ENCODE peak calls at places on chromosomes 3 and 15, in four cellular contexts. O is H9, X is HCT116, I is IMR-90. Q is an unnamed sample. For H4K20me1 and H3K27me3, the result is how much of the 10 kb centered on the place peaks cover.

GRCh38 chr15:81106560-81106959 is 27.5 kb upstream of the CFAP161 start:
- DNase-seq in I (peak), X (peak), O (peak), Q (peak)

GRCh38 chr3:119324899-119325298 is 30.7 kb downstream of the ARHGAP31 start:
- DNase-seq in O (no peak), X (no peak), I (no peak), Q (no peak)

GRCh38 chr3:66272016-66272415 is 51.2 kb downstream of the SLC25A26 start:
- DNase-seq in O (no peak), I (no peak), X (no peak), Q (peak)

GRCh38 chr3:157501863-157502262 is 1.4 kb downstream of the VEPH1 start:
- DNase-seq in O (peak), I (no peak), X (no peak), Q (no peak)

GRCh38 chr3:15102833-15103232 is 3.9 kb upstream of the RBSN start:
- DNase-seq in I (no peak), O (no peak), X (no peak), Q (peak)

GRCh38 chr3:142445816-142446254 is 2.0 kb downstream of the XRN1 start:
- DNase-seq in I (peak), X (no peak), O (no peak), Q (peak)

GRCh38 chr3:13853978-13854296 is 25.9 kb downstream of the WNT7A start:
- DNase-seq in O (no peak), X (peak), I (no peak), Q (no peak)

GRCh38 chr15:68599560-68600071 is 20.8 kb downstream of the CORO2B start:
- DNase-seq in X (no peak), I (peak), O (peak), Q (peak)

GRCh38 chr3:187066228-187066995 is 72.9 kb downstream of the RPL39L start:
- DNase-seq in X (peak), O (peak), I (peak), Q (peak)

DNA sequence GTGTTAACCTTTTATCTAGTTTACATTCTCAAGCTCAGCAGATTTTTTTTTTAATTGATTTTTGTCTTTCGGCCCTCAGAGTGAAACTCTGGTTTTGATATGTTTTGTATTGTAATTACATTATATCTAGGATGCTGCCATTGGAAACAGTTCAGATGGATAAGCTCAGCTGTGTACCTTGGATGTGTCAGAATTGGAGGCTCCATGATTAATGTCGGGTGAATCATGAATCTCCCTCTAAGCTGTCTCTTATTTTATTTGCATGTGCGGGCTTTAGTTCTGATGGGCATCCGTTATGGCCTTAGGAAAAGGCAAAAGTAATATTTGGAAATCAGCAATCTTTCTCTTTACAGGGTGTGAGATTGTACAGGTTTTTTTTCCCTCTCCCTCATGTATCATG is 4.2 kb downstream of the PTPRG start:
- DNase-seq in O (no peak), I (peak), X (no peak), Q (no peak)
- H4K20me1 ChIP-seq in O (under half), I (under half), X (under half), Q (under half)

DNA sequence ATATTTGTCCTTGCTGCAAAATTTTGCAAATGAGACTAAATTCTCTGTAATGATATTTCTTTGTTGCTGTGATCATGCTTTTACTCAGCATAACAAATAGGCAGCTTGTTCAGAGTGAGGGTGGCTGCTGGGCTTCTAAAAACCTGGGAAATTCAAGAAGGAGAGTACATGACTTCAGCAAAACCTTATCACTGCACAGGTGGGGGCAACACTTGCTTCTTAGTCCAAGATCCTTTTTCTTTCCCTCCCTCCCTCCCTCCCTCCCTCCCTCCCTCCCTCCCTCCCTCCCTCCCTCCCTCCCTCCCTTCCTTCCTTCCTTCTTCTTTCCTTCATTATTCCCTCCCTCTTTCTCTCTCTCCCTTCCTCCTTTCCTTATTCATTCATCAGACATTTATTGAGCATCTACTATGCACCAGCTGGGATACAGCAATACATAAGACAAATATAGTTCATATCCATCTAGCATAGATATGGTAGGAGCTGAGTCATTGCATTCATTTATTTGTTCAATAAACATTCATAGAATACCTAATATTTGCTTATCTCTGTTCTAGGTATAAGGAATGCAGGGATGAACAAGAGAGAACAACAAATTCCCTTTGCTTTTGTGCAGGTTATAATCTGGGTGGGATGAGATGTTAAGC is 210.5 kb downstream of the PDCD6IP start:
- DNase-seq in X (no peak), I (no peak), O (no peak), Q (no peak)
- H3K27ac ChIP-seq in X (no peak), I (no peak), O (no peak), Q (no peak)

GRCh38 chr3:147391726-147392082 is 14.6 kb downstream of the ZIC4 start:
- DNase-seq in X (no peak), O (no peak), I (no peak), Q (no peak)
- H3K27me3 ChIP-seq in X (under half), O (half or more), I (half or more), Q (half or more)

GRCh38 chr3:57683286-57683685 is 9.6 kb downstream of the DENND6A start:
- DNase-seq in O (no peak), I (no peak), X (no peak), Q (no peak)
- H4K20me1 ChIP-seq in O (under half), I (under half), X (under half), Q (under half)

GRCh38 chr3:141431411-141432378 is 55.1 kb upstream of the RASA2 start:
- DNase-seq in X (no peak), O (no peak), I (no peak), Q (no peak)

GRCh38 chr3:141436180-141436579 is 50.6 kb upstream of the RASA2 start:
- DNase-seq in I (no peak), X (no peak), O (no peak), Q (no peak)

GRCh38 chr3:141430326-141430725 is 56.5 kb upstream of the RASA2 start:
- DNase-seq in O (no peak), I (no peak), X (no peak), Q (no peak)

GRCh38 chr3:141434255-141434654 is 52.6 kb upstream of the RASA2 start:
- DNase-seq in X (no peak), I (no peak), O (no peak), Q (no peak)

GRCh38 chr3:141432904-141433303 is 53.9 kb upstream of the RASA2 start:
- DNase-seq in X (no peak), O (no peak), I (no peak), Q (no peak)
- H3K27ac ChIP-seq in X (no peak), O (no peak), I (no peak), Q (peak)

DNA sequence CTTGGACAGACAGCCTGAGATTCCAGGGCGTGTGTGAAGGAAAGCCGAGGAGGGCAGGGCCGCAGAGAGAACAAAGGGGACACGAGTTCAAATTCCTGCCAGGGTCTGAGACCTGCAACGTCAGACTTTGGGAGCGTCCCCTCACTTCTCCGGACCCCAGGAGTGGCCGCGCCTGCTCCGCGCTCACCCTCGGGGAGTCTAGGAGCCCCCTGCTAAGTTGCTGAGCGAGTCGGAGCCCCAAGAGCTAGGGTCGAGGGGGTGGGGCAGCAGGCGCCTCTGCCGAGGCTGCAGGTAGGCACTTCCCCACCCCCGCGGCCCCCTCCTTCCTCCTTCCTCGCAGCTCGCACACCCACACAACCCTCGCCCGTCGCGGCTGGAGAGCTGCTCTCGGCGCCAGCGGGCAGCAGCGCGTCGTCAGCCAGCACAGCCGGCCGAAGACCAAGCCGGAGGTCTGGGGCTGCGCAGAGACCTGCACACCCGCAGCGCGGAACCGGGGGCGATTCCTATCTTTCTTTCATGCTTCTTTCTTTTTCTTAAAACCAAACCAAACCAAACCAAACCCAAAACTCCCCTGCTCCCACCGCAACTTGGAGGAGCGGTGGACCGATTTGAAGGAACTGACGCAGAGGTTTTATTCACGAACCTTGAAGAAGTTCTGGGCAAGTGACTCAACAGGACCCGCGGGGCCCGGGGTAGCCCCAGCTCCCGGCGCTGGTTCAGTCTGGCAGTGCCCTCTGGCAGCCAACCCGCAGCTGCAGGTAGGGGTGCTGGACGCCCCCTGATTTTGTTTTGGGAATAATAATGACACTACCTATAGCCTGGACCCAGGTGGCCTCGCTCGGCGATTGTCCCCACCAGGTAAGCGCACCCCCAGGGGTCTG is at the start of gene ANKRD34C:
- DNase-seq in I (no peak), O (peak), X (no peak), Q (no peak)
- H3K27me3 ChIP-seq in I (under half), O (under half), X (under half), Q (under half)

GRCh38 chr3:128064962-128065361 is 12.7 kb downstream of the SEC61A1 start:
- DNase-seq in O (no peak), I (no peak), X (no peak), Q (no peak)

GRCh38 chr3:128066111-128066510 is 13.9 kb downstream of the SEC61A1 start:
- DNase-seq in I (no peak), X (no peak), O (no peak), Q (no peak)

GRCh38 chr3:128068156-128068620 is 16.0 kb downstream of the SEC61A1 start:
- DNase-seq in I (peak), O (peak), X (peak), Q (peak)

GRCh38 chr3:128069271-128069670 is 17.0 kb downstream of the SEC61A1 start:
- DNase-seq in X (no peak), O (no peak), I (no peak), Q (no peak)

DNA sequence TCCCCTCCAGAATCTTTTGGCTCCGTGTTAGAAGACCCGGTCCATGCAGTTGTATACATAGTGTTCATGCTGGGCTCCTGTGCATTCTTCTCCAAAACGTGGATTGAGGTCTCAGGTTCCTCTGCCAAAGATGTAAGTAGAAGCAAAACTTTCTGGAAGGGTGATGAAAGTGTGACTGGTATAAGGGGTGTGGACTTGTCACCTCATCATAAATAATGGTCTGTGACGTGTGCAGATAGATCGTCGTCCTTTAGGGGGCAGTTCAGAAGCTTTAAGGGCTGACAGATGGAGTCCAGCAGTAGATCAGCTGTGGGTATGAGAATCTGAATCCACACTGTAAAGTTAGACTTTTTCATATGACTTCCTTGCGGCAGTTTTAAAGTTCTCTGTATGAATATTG is 15.2 kb downstream of the SEC61A1 start:
- DNase-seq in O (no peak), X (no peak), I (no peak), Q (no peak)
- H4K20me1 ChIP-seq in O (under half), X (under half), I (half or more), Q (under half)

GRCh38 chr3:183260167-183260904 is 7.3 kb downstream of the B3GNT5 start:
- DNase-seq in X (no peak), I (no peak), O (no peak), Q (peak)
- H3K27ac ChIP-seq in X (no peak), I (no peak), O (no peak), Q (no peak)

Q was measured in fibroblast of lung.